ENCODE peak calls at places on chromosomes 12 and 14, in seven cellular contexts. D, W, P, U, S, R and G are unnamed samples.
A peak's percentile ranks its signal among the peaks of the same experiment; 100 is the strongest.

GRCh38 chr14:70237710-70238109 is 49.0 kb upstream of the SLC8A3 start:
- DNase-seq in D (no peak), W (no peak), P (no peak), U (no peak), S (no peak), R (no peak), G (no peak)

GRCh38 chr12:116687888-116688287 is 50.0 kb downstream of the SPRING1 start:
- DNase-seq in D (no peak), W (no peak), P (no peak), U (peak; percentile 46), S (no peak), R (peak; percentile 47), G (no peak)

GRCh38 chr14:21860172-21860571 is 186.6 kb upstream of the OR4E1 start:
- DNase-seq in D (no peak), W (no peak), P (no peak), U (no peak), S (peak; percentile 5), R (no peak), G (no peak)

GRCh38 chr12:12734561-12735071 is 17.4 kb downstream of the CDKN1B start:
- DNase-seq in D (peak; percentile 67), W (no peak), P (no peak), U (no peak), S (no peak), R (no peak), G (no peak)

GRCh38 chr12:56941299-56942017 is 7.2 kb upstream of the SDR9C7 start:
- DNase-seq in D (no peak), W (no peak), P (no peak), U (no peak), S (no peak), R (no peak), G (peak; percentile 51)

GRCh38 chr12:111584959-111585358 is 14.2 kb downstream of the ATXN2 start:
- DNase-seq in D (no peak), W (no peak), P (no peak), U (no peak), S (no peak), R (no peak), G (peak; percentile 59)

GRCh38 chr14:31926123-31926522 is 151.0 kb upstream of the ARHGAP5 start:
- DNase-seq in D (no peak), W (no peak), P (no peak), U (no peak), S (peak; percentile 65), R (no peak), G (no peak)

GRCh38 chr14:98704441-98704840 is 567.6 kb downstream of the BCL11B start:
- DNase-seq in D (no peak), W (no peak), P (no peak), U (no peak), S (no peak), R (no peak), G (no peak)

GRCh38 chr12:87849074-87849473 is 180.1 kb downstream of the C12orf50 start:
- DNase-seq in D (no peak), W (no peak), P (no peak), U (no peak), S (no peak), R (no peak), G (no peak)

GRCh38 chr12:105814283-105814682 is 324.5 kb downstream of the NUAK1 start:
- DNase-seq in D (no peak), W (no peak), P (no peak), U (no peak), S (no peak), R (no peak), G (no peak)

GRCh38 chr12:74381968-74382367 is 155.7 kb upstream of the ATXN7L3B start:
- DNase-seq in D (no peak), W (no peak), P (no peak), U (no peak), S (peak; percentile 5), R (no peak), G (no peak)

GRCh38 chr12:65156366-65156831 is 13.0 kb upstream of the LEMD3 start:
- DNase-seq in D (no peak), W (no peak), P (no peak), U (no peak), S (no peak), R (no peak), G (no peak)

GRCh38 chr14:23704890-23705289 is 68.7 kb downstream of the DHRS2 start:
- DNase-seq in D (no peak), W (no peak), P (no peak), U (no peak), S (no peak), R (no peak), G (no peak)

GRCh38 chr12:118498171-118498570 is 121.8 kb downstream of the SUDS3 start:
- DNase-seq in D (no peak), W (no peak), P (peak; percentile 58), U (no peak), S (no peak), R (no peak), G (no peak)

GRCh38 chr14:61505815-61506809 is 184.7 kb downstream of the PRKCH start:
- DNase-seq in D (no peak), W (no peak), P (no peak), U (no peak), S (peak; percentile 68), R (no peak), G (no peak)

GRCh38 chr14:50040401-50040775 is 76.0 kb downstream of the VCPKMT start:
- DNase-seq in D (no peak), W (no peak), P (peak; percentile 29), U (no peak), S (peak; percentile 71), R (no peak), G (peak; percentile 52)

GRCh38 chr12:121513464-121514183 is 67.2 kb downstream of the KDM2B start:
- DNase-seq in D (no peak), W (no peak), P (peak; percentile 49), U (no peak), S (no peak), R (no peak), G (no peak)

GRCh38 chr12:39122562-39123204 is 217.3 kb upstream of the CPNE8 start:
- DNase-seq in D (no peak), W (no peak), P (no peak), U (no peak), S (no peak), R (no peak), G (no peak)

GRCh38 chr14:79825046-79825521 is 386.2 kb downstream of the DIO2 start:
- DNase-seq in D (no peak), W (peak; percentile 24), P (no peak), U (no peak), S (peak; percentile 64), R (no peak), G (peak; percentile 6)

GRCh38 chr14:77804592-77804991 is 4.7 kb downstream of the ADCK1 start:
- DNase-seq in D (no peak), W (no peak), P (no peak), U (no peak), S (no peak), R (no peak), G (no peak)

GRCh38 chr14:71086571-71086970 is 179.3 kb downstream of the PCNX1 start:
- DNase-seq in D (no peak), W (no peak), P (no peak), U (no peak), S (no peak), R (no peak), G (no peak)

GRCh38 chr12:34119366-34119765 is 97.1 kb downstream of the ALG10 start:
- DNase-seq in D (no peak), W (no peak), P (no peak), U (no peak), S (no peak), R (no peak), G (no peak)

GRCh38 chr12:108855284-108856169 is 1.9 kb downstream of the SSH1 start:
- DNase-seq in D (no peak), W (no peak), P (no peak), U (no peak), S (peak; percentile 40), R (no peak), G (no peak)

GRCh38 chr14:97177016-97177415 is 379.8 kb downstream of the VRK1 start:
- DNase-seq in D (no peak), W (no peak), P (no peak), U (no peak), S (no peak), R (no peak), G (no peak)

GRCh38 chr12:72472350-72472749 is 200.2 kb downstream of the TRHDE start:
- DNase-seq in D (no peak), W (no peak), P (no peak), U (no peak), S (no peak), R (no peak), G (no peak)

GRCh38 chr12:98743362-98743953 is 98.4 kb downstream of the APAF1 start:
- DNase-seq in D (no peak), W (no peak), P (no peak), U (no peak), S (no peak), R (no peak), G (no peak)

GRCh38 chr14:34911209-34912150 is 36.3 kb upstream of the BAZ1A start:
- DNase-seq in D (no peak), W (no peak), P (no peak), U (no peak), S (peak; percentile 41), R (no peak), G (no peak)

GRCh38 chr12:54935235-54935951 is 49.2 kb downstream of the TESPA1 start:
- DNase-seq in D (no peak), W (no peak), P (no peak), U (no peak), S (peak; percentile 79), R (no peak), G (peak; percentile 92)
- H3K27ac ChIP-seq in D (no peak overlapping the region), W (no peak overlapping the region), P (peak overlapping the region; percentile 71), U (no peak overlapping the region), S (no peak overlapping the region), R (no peak overlapping the region), G (peak overlapping the region; percentile 99)

GRCh38 chr12:51517800-51518199 is 73.2 kb upstream of the SCN8A start:
- DNase-seq in D (no peak), W (no peak), P (no peak), U (no peak), S (no peak), R (no peak), G (no peak)
- H3K27ac ChIP-seq in D (no peak overlapping the region), W (no peak overlapping the region), P (no peak overlapping the region), U (no peak overlapping the region), S (no peak overlapping the region), R (no peak overlapping the region), G (no peak overlapping the region)

DNA sequence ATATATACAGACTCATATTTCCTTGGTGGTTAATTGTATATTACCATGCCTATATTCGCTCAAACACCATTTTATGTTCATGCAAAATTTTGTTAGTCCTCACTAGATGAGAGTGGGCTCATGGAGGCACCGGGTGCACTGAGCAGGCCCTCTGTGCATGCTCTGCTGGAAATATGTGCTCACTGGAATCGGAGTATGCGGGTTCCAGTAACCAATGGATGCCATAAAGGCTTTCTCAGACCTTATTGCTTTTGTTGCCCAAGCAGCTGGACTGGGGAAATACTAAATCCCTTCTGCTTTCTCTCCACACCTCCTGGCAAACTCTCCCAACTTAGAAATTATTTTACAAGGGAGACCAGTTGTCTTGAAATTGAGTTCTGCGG is 7.7 kb upstream of the HOXC6 start:
- DNase-seq in D (no peak), W (no peak), P (no peak), U (no peak), S (no peak), R (no peak), G (no peak)
- H3K27ac ChIP-seq in D (no peak overlapping the region), W (peak overlapping the region; percentile 98), P (no peak overlapping the region), U (peak overlapping the region; percentile 74), S (no peak overlapping the region), R (no peak overlapping the region), G (no peak overlapping the region)

DNA sequence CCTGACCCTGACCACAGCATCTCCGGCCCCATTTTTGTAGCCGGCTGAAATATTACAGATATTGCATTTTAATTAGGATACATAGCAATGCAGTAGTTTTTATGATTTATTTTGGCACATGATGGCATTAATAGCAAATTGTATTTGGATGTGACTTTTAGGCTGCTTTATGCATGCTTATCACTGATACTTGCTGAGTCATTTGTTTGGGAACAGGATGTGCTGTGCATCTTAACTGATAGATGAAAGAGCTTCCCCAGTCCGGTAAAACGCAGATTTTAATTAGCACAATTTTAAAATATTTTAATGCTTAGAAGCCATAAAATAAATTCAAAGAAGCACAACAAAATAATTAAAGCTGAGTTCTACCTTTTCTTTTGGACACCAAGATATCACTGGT is 90.7 kb downstream of the OTOGL start:
- DNase-seq in D (no peak), W (no peak), P (no peak), U (no peak), S (peak; percentile 37), R (no peak), G (no peak)
- H3K27ac ChIP-seq in D (no peak overlapping the region), W (no peak overlapping the region), P (no peak overlapping the region), U (no peak overlapping the region), S (no peak overlapping the region), R (no peak overlapping the region), G (no peak overlapping the region)